ENCODE peak calls at places on chromosome 13, in five cellular contexts. H is heart left ventricle, K is NB4, A is IMR-90, J is uterus. E is an unnamed sample.

GRCh38 chr13:109712187-109712601 is 74.2 kb downstream of the IRS2 start:
- DNase-seq in H (no peak), A (no peak), J (no peak), K (no peak), E (no peak)

GRCh38 chr13:65660696-65661095 is 1569.4 kb downstream of the PCDH9 start:
- DNase-seq in J (no peak), K (no peak), H (no peak), A (peak; percentile 22), E (no peak)

GRCh38 chr13:73520566-73521290 is 461.9 kb downstream of the KLF5 start:
- DNase-seq in K (no peak), H (no peak), A (no peak), J (no peak), E (no peak)

GRCh38 chr13:95756072-95756471 is 79.1 kb downstream of the DNAJC3 start:
- DNase-seq in H (no peak), K (peak; percentile 25), A (peak; percentile 12), J (no peak), E (no peak)

GRCh38 chr13:74927823-74928222 is 554.1 kb downstream of the TBC1D4 start:
- DNase-seq in H (no peak), K (no peak), A (no peak), J (no peak), E (no peak)

GRCh38 chr13:63840551-63841421 is 2425.1 kb upstream of the PCDH20 start:
- DNase-seq in K (no peak), H (no peak), J (no peak), A (no peak), E (no peak)

GRCh38 chr13:20461481-20461859 is 64.2 kb downstream of the CRYL1 start:
- DNase-seq in K (peak; percentile 35), A (peak; percentile 49), H (no peak), J (no peak), E (no peak)

GRCh38 chr13:93262729-93263128 is 36.1 kb downstream of the GPC6 start:
- DNase-seq in K (no peak), H (no peak), J (no peak), A (peak; percentile 85), E (no peak)

GRCh38 chr13:79423801-79424642 is 18.0 kb upstream of the RBM26 start:
- DNase-seq in A (peak; percentile 63), J (no peak), K (peak; percentile 65), H (no peak), E (no peak)

GRCh38 chr13:26872444-26873173 is 112.0 kb upstream of the GPR12 start:
- DNase-seq in H (peak; percentile 61), K (peak; percentile 80), A (peak; percentile 31), J (no peak), E (peak; percentile 29)

GRCh38 chr13:73939603-73940002 is 194.6 kb downstream of the KLF12 start:
- DNase-seq in J (no peak), K (no peak), H (no peak), A (no peak), E (no peak)

GRCh38 chr13:94950303-94950702 is 238.0 kb upstream of the SOX21 start:
- DNase-seq in A (no peak), K (peak; percentile 5), H (no peak), J (no peak), E (no peak)

GRCh38 chr13:82636119-82636518 is 1246.2 kb downstream of the SLITRK1 start:
- DNase-seq in J (no peak), A (peak; percentile 9), K (peak; percentile 31), H (no peak), E (no peak)

GRCh38 chr13:105940882-105941281 is 594.6 kb downstream of the EFNB2 start:
- DNase-seq in J (no peak), K (no peak), A (no peak), H (no peak), E (no peak)

GRCh38 chr13:22793598-22794134 is 387.1 kb upstream of the SGCG start:
- DNase-seq in J (no peak), K (no peak), H (no peak), A (no peak), E (peak; percentile 66)

GRCh38 chr13:94464771-94465170 is 14.7 kb downstream of the DCT start:
- DNase-seq in H (no peak), K (no peak), J (no peak), A (no peak), E (no peak)

GRCh38 chr13:71015021-71015420 is 852.0 kb downstream of the DACH1 start:
- DNase-seq in J (no peak), H (no peak), K (no peak), A (no peak), E (no peak)

GRCh38 chr13:31172001-31172400 is 10.3 kb upstream of the HSPH1 start:
- DNase-seq in H (no peak), A (peak; percentile 44), K (peak; percentile 27), J (no peak), E (no peak)

GRCh38 chr13:97468331-97468730 is 34.4 kb downstream of the RAP2A start:
- DNase-seq in A (peak; percentile 46), K (no peak), J (no peak), H (no peak), E (no peak)

GRCh38 chr13:51270606-51271005 is 48.4 kb downstream of the FAM124A start:
- DNase-seq in K (no peak), H (no peak), A (no peak), J (no peak), E (no peak)

GRCh38 chr13:101751488-101751887 is 299.0 kb downstream of the ITGBL1 start:
- DNase-seq in K (peak; percentile 13), A (peak; percentile 77), J (no peak), H (no peak), E (no peak)

GRCh38 chr13:80778302-80778701 is 437.4 kb upstream of the SPRY2 start:
- DNase-seq in K (no peak), A (no peak), H (no peak), J (no peak), E (no peak)

GRCh38 chr13:75600371-75600770 is 35.8 kb upstream of the LMO7 start:
- DNase-seq in H (no peak), K (no peak), A (no peak), J (no peak), E (no peak)

GRCh38 chr13:108902557-108903155 is 273.2 kb downstream of the MYO16 start:
- DNase-seq in A (no peak), J (no peak), K (no peak), H (no peak), E (no peak)

GRCh38 chr13:76027131-76027530 is 391.0 kb downstream of the LMO7 start:
- DNase-seq in J (no peak), K (no peak), H (no peak), A (no peak), E (no peak)

GRCh38 chr13:98792321-98792720 is 39.8 kb upstream of the SLC15A1 start:
- DNase-seq in K (no peak), J (no peak), A (no peak), H (no peak), E (no peak)

GRCh38 chr13:24563087-24563486 is 50.5 kb upstream of the PARP4 start:
- DNase-seq in K (no peak), J (no peak), A (no peak), H (no peak), E (no peak)

GRCh38 chr13:45417790-45418534 is at the start of gene SLC25A30:
- DNase-seq in H (peak; percentile 98), K (peak; percentile 95), J (peak; percentile 92), A (peak; percentile 80), E (peak; percentile 96)
- TF ChIP-seq POLR2A in H (no peak), K (peak; percentile 74), J (peak; percentile 59), A (peak; percentile 34), E (no peak)

DNA sequence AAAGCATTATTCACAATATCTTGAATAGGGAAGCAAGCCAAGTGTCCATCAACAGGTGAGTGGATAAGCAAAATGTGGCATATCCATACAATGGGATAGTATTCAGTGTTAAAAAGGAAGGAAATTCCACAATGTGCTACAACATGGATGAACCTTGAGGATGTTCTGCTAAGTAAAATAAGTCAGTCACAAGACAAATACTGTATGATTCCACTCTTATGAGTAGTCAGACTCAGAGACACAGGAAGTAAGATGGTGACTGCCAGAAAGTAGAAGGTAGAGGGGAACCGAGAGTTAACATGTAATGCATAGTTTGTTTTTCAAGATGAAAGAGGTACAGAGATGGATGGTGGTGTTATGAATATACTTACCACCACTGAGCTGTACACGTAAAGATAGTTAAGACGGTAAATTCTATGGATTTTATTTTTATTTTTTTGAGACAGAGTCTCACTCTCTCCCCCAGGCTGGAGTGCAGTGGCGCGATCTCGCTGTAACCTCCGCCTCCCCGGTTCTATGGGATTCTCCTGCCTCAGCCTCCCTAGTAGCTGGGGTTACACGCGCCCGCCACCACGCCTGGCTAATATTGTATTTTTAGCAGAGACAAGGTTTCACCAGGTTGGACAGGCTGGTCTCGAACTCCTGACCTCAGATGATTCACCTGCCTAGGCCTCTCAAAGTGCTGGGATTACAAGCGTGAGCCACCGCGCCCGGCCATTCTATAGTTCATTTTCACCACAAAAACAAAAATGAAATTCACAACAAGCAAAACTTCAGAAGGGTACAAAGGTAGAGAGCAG is 1.0 kb upstream of the CHAMP1 start:
- DNase-seq in J (no peak), H (no peak), A (peak; percentile 51), K (peak; percentile 46), E (no peak)
- TF ChIP-seq POLR2A in J (no peak), H (no peak), A (no peak), K (no peak), E (no peak)

DNA sequence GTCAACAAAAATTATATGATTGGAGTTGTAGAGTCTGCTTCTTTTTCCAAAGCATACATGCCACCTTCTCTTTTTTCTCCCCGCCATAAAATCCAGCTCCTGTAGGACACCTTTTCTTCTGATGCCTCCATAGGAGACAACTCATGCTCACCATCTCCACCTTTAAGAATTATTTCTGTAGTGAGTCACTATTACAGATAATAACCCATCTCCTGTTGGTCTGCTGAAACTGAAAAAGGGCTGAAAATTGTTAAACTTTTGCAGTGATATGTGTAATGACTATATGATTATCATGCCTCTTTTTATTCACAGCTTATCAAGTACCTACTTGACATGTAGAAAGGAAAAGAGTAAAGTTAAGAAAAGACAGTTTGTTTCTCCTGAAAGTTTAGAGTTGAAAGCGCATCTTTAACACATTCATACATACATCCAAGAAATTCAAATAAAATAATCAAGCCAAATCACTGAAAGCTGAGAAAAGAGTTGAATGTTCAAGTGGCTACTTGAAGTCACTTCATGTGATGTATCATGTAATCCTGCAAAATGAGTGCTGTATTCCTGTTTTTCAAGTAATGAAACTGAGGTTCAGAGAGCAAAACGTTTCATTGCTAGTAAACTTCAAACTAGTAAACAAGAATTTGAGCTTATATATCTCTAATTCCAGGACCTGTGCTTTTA is 35.5 kb upstream of the LPAR6 start:
- DNase-seq in J (no peak), A (no peak), H (no peak), K (no peak), E (no peak)
- TF ChIP-seq POLR2A in J (no peak), A (no peak), H (no peak), K (no peak), E (no peak)

GRCh38 chr13:99980201-99981114 is 1.1 kb upstream of the ZIC2 start:
- DNase-seq in J (peak; percentile 47), H (no peak), A (peak; percentile 43), K (peak; percentile 96), E (peak; percentile 69)
- TF ChIP-seq POLR2A in J (no peak), H (no peak), A (no peak), K (peak; percentile 93), E (no peak)

E was measured in stomach.